ENCODE peak calls at places on chromosomes 11 and 22, in six cellular contexts. X is CD8-positive, alpha-beta T cell; R is CD4-positive, CD25-positive, alpha-beta regulatory T cell; Y is body of pancreas; K is HCT116; S is SJSA1. L is an unnamed sample.

GRCh38 chr11:70915158-70915795 is 337.1 kb downstream of the SHANK2 start:
- DNase-seq in S (no peak), R (no peak), Y (no peak), X (no peak), K (no peak), L (no peak)

GRCh38 chr11:75655619-75656018 is 13.2 kb downstream of the MAP6 start:
- DNase-seq in Y (no peak), R (no peak), S (no peak), X (no peak), K (no peak), L (peak; percentile 68)

GRCh38 chr11:45817191-45817590 is 12.2 kb downstream of the SLC35C1 start:
- DNase-seq in Y (no peak), R (no peak), X (no peak), S (no peak), K (no peak), L (no peak)

GRCh38 chr11:132058211-132058772 is 687.9 kb downstream of the NTM start:
- DNase-seq in Y (peak; percentile 35), X (no peak), K (no peak), R (no peak), S (no peak), L (no peak)

GRCh38 chr11:10785146-10785474 is 23.6 kb downstream of the EIF4G2 start:
- DNase-seq in Y (no peak), K (no peak), S (no peak), X (no peak), R (no peak), L (no peak)

GRCh38 chr11:121299417-121299816 is 6.8 kb downstream of the SC5D start:
- DNase-seq in Y (no peak), X (no peak), K (no peak), S (no peak), R (no peak), L (no peak)

GRCh38 chr11:34997872-34998548 is 81.6 kb downstream of the PDHX start:
- DNase-seq in K (no peak), R (peak; percentile 49), Y (no peak), S (no peak), X (no peak), L (no peak)

GRCh38 chr11:112724194-112724790 is 236.9 kb upstream of the NCAM1 start:
- DNase-seq in R (no peak), S (no peak), Y (no peak), X (no peak), K (no peak), L (no peak)

GRCh38 chr22:39490135-39490798 is 11.8 kb upstream of the MIEF1 start:
- DNase-seq in R (peak; percentile 71), X (peak; percentile 58), K (peak; percentile 79), Y (peak; percentile 83), S (peak; percentile 71), L (peak; percentile 72)

GRCh38 chr11:123838659-123839058 is 32.5 kb upstream of the OR6M1 start:
- DNase-seq in S (no peak), K (no peak), Y (no peak), X (no peak), R (no peak), L (peak; percentile 6)

GRCh38 chr11:123841189-123841588 is 35.0 kb upstream of the OR6M1 start:
- DNase-seq in Y (no peak), K (no peak), X (no peak), R (no peak), S (no peak), L (no peak)

GRCh38 chr11:123833095-123833494 is 26.9 kb upstream of the OR6M1 start:
- DNase-seq in Y (no peak), K (no peak), S (no peak), X (no peak), R (no peak), L (peak; percentile 39)

GRCh38 chr11:123839131-123839530 is 33.0 kb upstream of the OR6M1 start:
- DNase-seq in R (no peak), K (no peak), Y (no peak), S (no peak), X (no peak), L (no peak)

GRCh38 chr11:123838199-123838598 is 32.0 kb upstream of the OR6M1 start:
- DNase-seq in Y (no peak), R (no peak), S (no peak), X (no peak), K (no peak), L (no peak)
- H3K4me1 ChIP-seq in Y (peaks cover 9% of the 10 kb centered on the region), R (no peaks in the 10 kb centered on the region), S (no peaks in the 10 kb centered on the region), X (no peaks in the 10 kb centered on the region), K (no peaks in the 10 kb centered on the region), L (no peaks in the 10 kb centered on the region)

DNA sequence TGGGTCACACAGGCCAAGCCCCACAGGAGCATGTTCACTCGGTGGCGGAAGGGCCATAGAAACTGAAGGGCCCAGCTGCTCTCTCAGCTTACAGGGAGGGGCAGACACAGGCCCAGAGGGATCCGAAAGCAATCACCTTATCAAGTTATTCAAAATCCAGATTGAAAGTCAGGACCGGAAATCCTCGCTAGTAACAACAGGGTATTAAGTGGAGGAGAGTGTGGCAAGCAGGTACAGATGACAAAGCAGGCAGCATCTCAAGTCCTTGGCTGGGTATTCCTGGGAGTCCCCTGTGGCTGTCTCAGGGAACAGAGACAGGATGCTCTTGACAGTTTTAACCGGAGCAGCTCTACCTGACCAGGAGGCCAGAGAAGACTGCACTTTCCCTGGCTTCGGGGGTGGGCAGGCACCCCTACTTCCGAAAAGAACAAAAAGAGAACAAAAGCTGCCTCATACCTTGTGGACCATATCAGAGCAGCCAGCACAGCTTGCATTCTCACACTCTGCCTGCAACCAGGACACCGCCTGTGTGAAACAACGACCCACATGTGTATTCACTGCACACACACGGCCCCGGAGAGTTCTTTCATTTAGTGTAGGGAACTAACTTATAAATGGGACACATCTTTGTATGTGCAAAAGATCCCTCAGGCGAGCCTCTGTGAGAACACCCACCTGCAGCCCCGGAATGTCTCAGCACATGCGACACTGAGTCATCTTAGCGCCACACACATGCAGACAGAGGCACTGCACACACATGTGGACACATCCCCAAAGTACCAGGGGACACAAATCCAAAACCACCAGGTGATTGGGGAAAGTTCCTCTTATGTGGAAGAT is 78.3 kb downstream of the MICAL3 start:
- DNase-seq in K (no peak), Y (no peak), X (no peak), R (no peak), S (no peak), L (no peak)
- H3K4me1 ChIP-seq in K (no peaks in the 10 kb centered on the region), Y (peaks cover 46% of the 10 kb centered on the region), X (no peaks in the 10 kb centered on the region), R (no peaks in the 10 kb centered on the region), S (no peaks in the 10 kb centered on the region), L (peaks cover 23% of the 10 kb centered on the region)

GRCh38 chr22:48436201-48436931 is 1391.3 kb downstream of the BRD1 start:
- DNase-seq in X (no peak), S (no peak), K (no peak), R (no peak), Y (no peak), L (no peak)
- H3K4me1 ChIP-seq in X (no peaks in the 10 kb centered on the region), S (peaks cover 68% of the 10 kb centered on the region), K (no peaks in the 10 kb centered on the region), R (no peaks in the 10 kb centered on the region), Y (no peaks in the 10 kb centered on the region), L (no peaks in the 10 kb centered on the region)

DNA sequence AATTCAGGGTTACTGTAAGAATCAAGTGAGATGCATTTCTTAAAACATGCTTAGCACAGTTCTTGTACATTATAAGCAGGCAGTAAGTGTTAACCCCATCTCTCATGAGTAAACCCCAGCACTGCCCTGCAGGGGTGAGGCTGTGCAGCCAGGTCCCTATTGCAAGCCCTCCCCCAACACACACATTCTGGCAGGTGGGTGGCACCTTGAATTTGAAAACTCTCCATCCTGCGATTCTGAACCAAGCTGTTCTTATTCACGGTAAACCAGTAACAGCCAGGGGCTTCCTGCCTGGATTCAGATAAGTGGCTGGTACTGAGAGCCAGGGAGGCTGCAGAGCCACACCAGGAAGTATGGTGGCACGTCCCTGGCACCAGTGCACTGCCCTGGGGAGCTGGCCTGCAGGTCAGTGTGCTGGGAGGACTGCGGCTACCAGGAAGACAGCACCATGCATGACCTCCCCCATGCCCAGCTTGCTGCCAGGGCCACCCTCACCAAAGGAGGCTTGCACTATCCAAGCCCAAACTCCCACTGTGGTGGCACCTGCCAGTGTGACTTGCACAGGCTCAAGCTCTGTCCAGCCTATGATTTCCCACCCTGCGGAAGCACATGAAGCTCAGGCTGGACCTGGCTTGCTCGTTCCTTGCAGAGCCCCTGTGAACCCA is 88.0 kb downstream of the MICAL2 start:
- DNase-seq in Y (peak; percentile 52), R (no peak), S (no peak), X (no peak), K (no peak), L (no peak)
- H3K4me1 ChIP-seq in Y (peaks cover 49% of the 10 kb centered on the region), R (peaks cover 63% of the 10 kb centered on the region), S (peaks cover 38% of the 10 kb centered on the region), X (peaks cover 49% of the 10 kb centered on the region), K (no peaks in the 10 kb centered on the region), L (peaks cover 13% of the 10 kb centered on the region)

GRCh38 chr11:65417702-65418430 is 4.7 kb upstream of the NEAT1 start:
- DNase-seq in X (no peak), S (no peak), R (peak; percentile 44), Y (peak; percentile 57), K (no peak), L (no peak)

GRCh38 chr11:65418431-65418680 is 4.2 kb upstream of the NEAT1 start:
- DNase-seq in S (no peak), X (no peak), R (no peak), K (no peak), Y (no peak), L (no peak)

GRCh38 chr11:65419773-65420481 is 2.7 kb upstream of the NEAT1 start:
- DNase-seq in Y (peak; percentile 98), S (peak; percentile 99), K (peak; percentile 77), R (peak; percentile 51), X (no peak), L (no peak)

GRCh38 chr11:65419460-65419772 is 3.2 kb upstream of the NEAT1 start:
- DNase-seq in X (no peak), R (no peak), Y (no peak), K (no peak), S (no peak), L (no peak)

DNA sequence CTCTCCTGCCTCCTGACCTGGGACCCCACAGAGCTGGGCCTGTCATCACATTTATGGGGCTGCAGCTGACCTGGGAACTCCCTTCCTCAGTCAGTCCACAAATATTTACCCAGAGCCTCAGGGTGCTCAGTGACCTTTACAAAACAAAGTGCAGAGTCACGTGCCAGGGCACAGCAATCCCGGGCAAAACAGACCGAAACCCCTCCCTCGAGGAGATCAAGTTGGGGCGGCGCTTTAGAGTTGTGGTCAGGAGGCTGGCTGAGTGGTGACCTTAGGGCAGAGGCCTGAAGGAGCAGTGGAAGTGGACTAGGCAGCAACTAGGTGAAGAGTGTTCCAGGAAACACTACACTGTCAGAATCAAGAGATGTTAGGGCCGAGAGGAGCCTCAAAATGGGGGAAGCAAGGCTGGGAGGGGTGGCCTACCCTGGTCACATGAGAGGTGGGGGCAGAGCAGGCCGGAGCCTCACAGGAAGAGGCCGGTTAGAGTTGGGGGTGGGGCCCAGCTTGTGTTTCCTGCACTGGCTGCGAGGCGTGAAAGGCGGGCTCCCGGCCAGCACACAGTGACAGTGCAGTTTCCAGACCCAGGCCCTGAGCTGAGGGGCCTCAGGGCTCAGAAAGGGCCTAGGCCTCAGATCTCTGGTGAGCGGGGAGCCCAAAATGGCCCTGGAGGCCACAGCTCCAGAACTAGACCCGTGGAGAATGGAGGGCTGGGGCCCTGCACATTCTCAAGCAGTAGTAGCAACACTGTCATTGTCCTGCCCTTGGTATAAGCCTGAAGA is 3.7 kb upstream of the NEAT1 start:
- DNase-seq in S (peak; percentile 99), X (no peak), R (peak; percentile 73), K (peak; percentile 84), Y (peak; percentile 98), L (peak; percentile 79)
- H3K4me1 ChIP-seq in S (peaks cover 78% of the 10 kb centered on the region), X (peaks cover 58% of the 10 kb centered on the region), R (peaks cover 68% of the 10 kb centered on the region), K (peaks cover 53% of the 10 kb centered on the region), Y (peaks cover 57% of the 10 kb centered on the region), L (peaks cover 27% of the 10 kb centered on the region)